ENCODE peak calls at places on chromosomes 13 and 19, in four cellular contexts. H is GM23338, S is HepG2, F is GM12878. E is an unnamed sample. For H3K4me1, the result is how much of the 10 kb centered on the place peaks cover.

GRCh38 chr13:36193151-36193855 is 21.1 kb downstream of the SOHLH2 start:
- DNase-seq in H (no peak), S (no peak), F (no peak), E (no peak)

GRCh38 chr19:34084396-34085145 is 87.7 kb upstream of the LSM14A start:
- DNase-seq in H (peak), S (no peak), F (no peak), E (no peak)

GRCh38 chr13:30708541-30708940 is 26.8 kb upstream of the ALOX5AP start:
- DNase-seq in H (no peak), S (no peak), F (no peak), E (no peak)

GRCh38 chr13:45207319-45207718 is 6.5 kb upstream of the KCTD4 start:
- DNase-seq in H (no peak), S (no peak), F (no peak), E (no peak)

GRCh38 chr13:30413842-30414241 is 8.5 kb upstream of the UBE2L5 start:
- DNase-seq in H (no peak), S (no peak), F (no peak), E (no peak)

GRCh38 chr13:94311893-94312292 is 167.6 kb downstream of the DCT start:
- DNase-seq in H (no peak), S (no peak), F (no peak), E (no peak)

GRCh38 chr13:90613076-90613795 is 734.3 kb upstream of the MIR17HG start:
- DNase-seq in H (no peak), S (no peak), F (no peak), E (no peak)

GRCh38 chr13:74056829-74057564 is 77.2 kb downstream of the KLF12 start:
- DNase-seq in H (peak), S (no peak), F (no peak), E (no peak)

GRCh38 chr13:77554079-77554478 is 18.6 kb downstream of the SCEL start:
- DNase-seq in H (no peak), S (no peak), F (no peak), E (no peak)

GRCh38 chr13:111390522-111391270 is 70.3 kb downstream of the TEX29 start:
- DNase-seq in H (no peak), S (no peak), F (no peak), E (no peak)

DNA sequence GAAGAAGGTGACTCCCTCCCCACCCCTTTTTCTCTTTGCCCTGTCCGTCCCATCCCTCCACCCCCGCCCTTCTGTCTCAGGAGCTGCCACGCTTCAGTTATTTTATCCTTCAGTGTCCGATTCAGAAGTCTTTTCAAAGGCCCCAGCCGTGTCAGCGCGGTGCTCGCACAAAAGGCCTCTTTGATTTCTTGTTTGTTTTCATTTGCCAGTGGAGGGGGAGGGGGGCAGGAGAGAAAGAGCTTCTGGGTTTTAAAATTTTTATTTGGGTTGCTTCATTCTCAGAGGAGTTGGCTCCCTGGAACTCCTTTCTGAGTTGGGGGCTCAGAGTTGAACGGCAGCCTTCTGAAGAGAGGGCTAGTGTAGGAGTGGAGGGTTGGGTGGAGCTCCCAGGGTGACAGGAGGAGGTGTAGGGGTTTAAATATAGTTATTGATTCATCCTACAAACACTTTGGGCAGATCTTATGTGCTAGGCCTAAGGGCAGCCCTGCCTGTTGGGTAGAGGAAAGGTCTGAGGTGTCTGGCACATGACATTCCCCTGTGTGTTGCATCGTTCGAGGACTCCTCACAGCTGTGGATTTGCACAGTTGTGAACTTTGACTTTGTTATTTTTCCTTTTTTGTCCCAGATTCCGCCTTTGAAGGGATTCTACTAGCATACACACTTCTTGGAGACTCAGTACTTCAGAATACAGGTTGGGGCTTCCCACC is 36.8 kb downstream of the NFIX start:
- DNase-seq in H (no peak), S (peak), F (no peak), E (no peak)
- H3K4me1 ChIP-seq in H (under half), S (half or more), F (under half), E (half or more)

GRCh38 chr19:4108767-4109625 is 14.9 kb downstream of the MAP2K2 start:
- DNase-seq in H (no peak), S (no peak), F (peak), E (no peak)
- H3K27ac ChIP-seq in H (no peak), S (no peak), F (peak), E (no peak)

GRCh38 chr19:3178377-3178972 is at the start of gene S1PR4:
- DNase-seq in H (no peak), S (no peak), F (no peak), E (no peak)
- TF ChIP-seq REST in H (no peak), S (no peak), F (no peak), E (no peak)

DNA sequence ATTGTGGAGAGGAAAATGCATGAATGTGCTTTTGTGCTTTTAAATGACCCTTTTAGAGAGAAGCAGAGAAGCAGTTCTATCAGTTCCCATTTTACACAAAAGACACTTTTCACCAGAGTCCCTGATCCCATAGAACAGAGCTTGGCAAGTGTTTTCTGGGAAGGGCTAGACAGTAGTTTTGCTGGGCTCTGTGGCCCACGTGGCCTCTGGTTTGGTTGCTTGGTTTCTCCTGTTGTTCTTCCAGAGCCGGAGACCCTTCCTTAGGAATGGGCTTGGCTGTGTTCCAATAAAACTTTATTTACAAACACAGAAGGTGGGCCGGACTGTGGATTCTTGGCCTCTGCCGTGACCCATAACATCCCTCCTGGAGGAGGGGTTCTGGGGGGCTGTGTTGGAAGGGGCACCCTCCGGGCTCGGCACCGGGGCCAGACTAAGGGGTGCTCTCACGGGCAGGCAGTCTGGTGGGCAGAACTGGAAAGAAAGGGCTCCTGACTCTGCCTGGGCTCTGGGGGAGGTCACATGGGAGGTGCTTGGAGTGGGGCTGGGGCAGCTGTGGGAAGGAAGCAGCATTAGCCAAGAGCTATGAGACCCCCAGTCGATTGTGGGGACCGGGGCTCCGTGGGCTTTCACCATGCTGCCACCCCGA is 3.2 kb downstream of the SPPL2B start:
- DNase-seq in H (no peak), S (no peak), F (no peak), E (no peak)
- H3K4me1 ChIP-seq in H (under half), S (half or more), F (under half), E (under half)

GRCh38 chr19:18847516-18848463 is 16.0 kb downstream of the UPF1 start:
- DNase-seq in H (no peak), S (no peak), F (no peak), E (no peak)
- H3K27ac ChIP-seq in H (peak), S (no peak), F (no peak), E (no peak)

GRCh38 chr19:1475751-1476437 is 3.1 kb downstream of the C19orf25 start:
- DNase-seq in H (no peak), S (no peak), F (no peak), E (no peak)

GRCh38 chr19:1481893-1482360 is 2.9 kb upstream of the C19orf25 start:
- DNase-seq in H (no peak), S (no peak), F (no peak), E (no peak)

GRCh38 chr19:1482361-1483066 is 3.5 kb upstream of the C19orf25 start:
- DNase-seq in H (no peak), S (peak), F (no peak), E (no peak)

GRCh38 chr19:1481224-1481892 is 2.3 kb upstream of the C19orf25 start:
- DNase-seq in H (no peak), S (no peak), F (no peak), E (no peak)

DNA sequence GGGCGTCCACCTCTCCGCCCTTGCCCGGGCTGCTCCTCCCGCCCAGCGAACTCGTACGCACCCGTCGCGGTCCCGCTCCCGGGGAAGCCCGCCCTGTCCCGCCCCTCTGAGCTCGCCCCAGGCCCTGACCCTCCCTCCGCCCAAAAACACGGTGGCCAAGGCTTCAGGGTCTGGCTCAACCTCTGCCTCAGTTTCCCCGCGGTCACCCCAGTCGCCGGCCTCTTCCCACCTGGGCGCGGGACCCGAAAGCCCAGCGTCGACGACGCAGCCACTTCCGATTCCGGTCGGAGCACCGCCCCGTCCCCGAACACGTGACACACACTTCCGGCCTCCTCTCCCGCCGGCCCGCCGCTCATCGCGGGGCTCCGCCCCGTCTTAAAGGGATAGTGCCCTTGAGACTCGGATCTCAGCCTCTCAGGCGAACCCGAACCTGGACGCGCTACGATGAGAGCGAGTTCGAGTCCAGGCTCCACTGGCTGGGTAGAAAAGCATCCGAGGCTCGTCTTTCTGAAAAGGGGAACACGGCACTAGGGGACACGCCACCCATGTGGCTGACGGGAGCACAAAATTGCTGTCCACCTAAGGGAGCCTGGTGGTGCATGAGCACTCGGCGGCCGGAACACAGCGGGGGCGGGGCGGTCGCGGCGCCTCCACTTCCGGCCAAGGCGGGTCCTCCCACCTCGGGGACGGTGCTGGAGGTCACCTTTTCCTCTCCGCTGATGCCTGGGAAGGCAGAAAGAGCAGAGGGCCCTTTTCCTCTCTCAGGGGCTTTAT is at the start of gene C19orf25:
- DNase-seq in H (peak), S (peak), F (peak), E (peak)
- TF ChIP-seq REST in H (no peak), S (no peak), F (no peak), E (peak)

DNA sequence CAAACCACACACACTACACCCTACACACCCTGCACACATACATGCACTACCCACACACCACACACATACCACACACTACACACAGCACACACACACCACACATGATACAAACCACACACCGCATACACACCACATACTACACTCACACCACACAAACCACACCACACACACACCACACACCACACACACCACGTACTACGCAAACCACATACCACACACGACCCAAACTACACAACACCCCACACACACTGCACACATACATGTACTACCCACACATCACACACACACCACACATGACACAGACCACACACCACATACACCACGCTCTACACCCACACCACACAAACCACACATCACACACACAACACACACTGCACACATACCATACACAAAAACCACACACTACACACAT is 6.6 kb downstream of the MAG start:
- DNase-seq in H (no peak), S (no peak), F (no peak), E (no peak)
- H3K4me1 ChIP-seq in H (under half), S (under half), F (under half), E (under half)

GRCh38 chr13:59700281-59700680 is 463.4 kb downstream of the DIAPH3 start:
- DNase-seq in H (no peak), S (peak), F (no peak), E (no peak)

GRCh38 chr13:59701261-59701660 is 462.5 kb downstream of the DIAPH3 start:
- DNase-seq in H (no peak), S (peak), F (no peak), E (no peak)

GRCh38 chr13:59706101-59706976 is 457.4 kb downstream of the DIAPH3 start:
- DNase-seq in H (no peak), S (no peak), F (no peak), E (no peak)

GRCh38 chr13:59702269-59702668 is 461.5 kb downstream of the DIAPH3 start:
- DNase-seq in H (no peak), S (no peak), F (no peak), E (no peak)
- H3K27ac ChIP-seq in H (no peak), S (peak), F (no peak), E (no peak)

GRCh38 chr13:110316196-110316595 is 9.1 kb downstream of the COL4A2 start:
- DNase-seq in H (no peak), S (no peak), F (no peak), E (no peak)
- TF ChIP-seq REST in H (no peak), S (no peak), F (no peak), E (no peak)

GRCh38 chr19:2546128-2547032 is 70.5 kb downstream of the GADD45B start:
- DNase-seq in H (peak), S (peak), F (no peak), E (no peak)
- H3K4me1 ChIP-seq in H (under half), S (half or more), F (under half), E (half or more)